ENCODE peak calls at places on chromosomes 12 and 14, in five cellular contexts. C is PC-3, L is MM.1S, T is fibroblast of pulmonary artery, X is cardiac fibroblast. Q is an unnamed sample.

GRCh38 chr12:57765003-57765697 is 1.7 kb downstream of the CYP27B1 start:
- DNase-seq in C (peak), L (peak), T (peak), X (peak), Q (no peak)

GRCh38 chr12:132550014-132550802 is 60.2 kb downstream of the LRCOL1 start:
- DNase-seq in C (no peak), L (no peak), T (no peak), X (peak), Q (no peak)

GRCh38 chr12:25840678-25841077 is 117.8 kb upstream of the RASSF8 start:
- DNase-seq in C (no peak), L (no peak), T (peak), X (no peak), Q (no peak)

GRCh38 chr12:96864335-96864734 is 42.7 kb upstream of the NEDD1 start:
- DNase-seq in C (no peak), L (no peak), T (no peak), X (no peak), Q (no peak)

GRCh38 chr12:91001306-91001705 is 3.5 kb downstream of the EPYC start:
- DNase-seq in C (no peak), L (no peak), T (no peak), X (no peak), Q (no peak)

GRCh38 chr14:95137804-95138167 is 19.5 kb downstream of the DICER1 start:
- DNase-seq in C (peak), L (no peak), T (peak), X (peak), Q (no peak)

GRCh38 chr14:23326491-23327332 is 5.5 kb downstream of the PABPN1 start:
- DNase-seq in C (no peak), L (peak), T (no peak), X (no peak), Q (no peak)

GRCh38 chr12:99914206-99914605 is 70.5 kb downstream of the ANKS1B start:
- DNase-seq in C (no peak), L (no peak), T (no peak), X (no peak), Q (no peak)

GRCh38 chr12:55973598-55974307 is at the start of gene RAB5B:
- DNase-seq in C (peak), L (peak), T (peak), X (peak), Q (peak)
- TF ChIP-seq CTCF in C (no peak), L (no peak), T (peak), X (peak), Q (no peak)

DNA sequence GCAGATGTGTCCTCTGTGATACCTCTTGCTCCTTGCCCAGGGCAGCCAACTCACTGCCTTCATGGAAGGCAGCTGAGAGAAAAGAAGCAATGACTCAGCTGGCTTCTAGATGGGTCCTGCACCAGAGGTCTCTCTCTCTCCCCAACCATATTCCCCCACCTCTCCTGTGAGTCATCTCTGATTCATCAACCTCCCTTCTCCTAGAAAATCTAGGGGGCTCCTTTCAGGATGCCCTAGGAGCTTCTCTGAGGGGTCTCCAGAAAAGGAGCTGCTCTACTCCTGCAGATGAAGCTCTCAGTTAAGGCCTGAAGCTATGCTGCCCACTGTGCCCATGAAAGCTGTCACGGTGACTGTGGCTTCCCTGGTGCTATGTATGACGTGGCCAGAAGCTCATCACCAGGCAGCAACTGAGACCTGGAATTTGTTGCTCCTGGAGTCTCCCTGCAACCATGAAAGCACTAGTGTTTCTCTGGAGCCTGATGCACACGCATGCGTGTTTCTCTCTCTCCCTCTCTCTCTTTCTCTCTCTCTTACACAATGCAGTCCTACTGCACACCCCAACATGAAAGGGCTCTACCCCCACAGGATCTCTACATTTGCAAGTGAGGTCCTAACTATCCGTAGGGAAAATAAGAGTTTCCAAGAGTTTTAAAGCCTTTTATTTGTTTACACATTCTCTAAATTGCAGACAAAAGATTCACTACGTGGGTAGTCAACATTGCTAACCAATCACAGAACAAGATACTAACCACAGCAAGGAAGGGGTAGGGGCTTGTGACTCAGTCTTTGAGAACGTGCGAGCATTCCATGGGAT is 285.3 kb downstream of the DPF3 start:
- DNase-seq in C (peak), L (no peak), T (peak), X (peak), Q (no peak)
- TF ChIP-seq CTCF in C (no peak), L (no peak), T (no peak), X (no peak), Q (no peak)

DNA sequence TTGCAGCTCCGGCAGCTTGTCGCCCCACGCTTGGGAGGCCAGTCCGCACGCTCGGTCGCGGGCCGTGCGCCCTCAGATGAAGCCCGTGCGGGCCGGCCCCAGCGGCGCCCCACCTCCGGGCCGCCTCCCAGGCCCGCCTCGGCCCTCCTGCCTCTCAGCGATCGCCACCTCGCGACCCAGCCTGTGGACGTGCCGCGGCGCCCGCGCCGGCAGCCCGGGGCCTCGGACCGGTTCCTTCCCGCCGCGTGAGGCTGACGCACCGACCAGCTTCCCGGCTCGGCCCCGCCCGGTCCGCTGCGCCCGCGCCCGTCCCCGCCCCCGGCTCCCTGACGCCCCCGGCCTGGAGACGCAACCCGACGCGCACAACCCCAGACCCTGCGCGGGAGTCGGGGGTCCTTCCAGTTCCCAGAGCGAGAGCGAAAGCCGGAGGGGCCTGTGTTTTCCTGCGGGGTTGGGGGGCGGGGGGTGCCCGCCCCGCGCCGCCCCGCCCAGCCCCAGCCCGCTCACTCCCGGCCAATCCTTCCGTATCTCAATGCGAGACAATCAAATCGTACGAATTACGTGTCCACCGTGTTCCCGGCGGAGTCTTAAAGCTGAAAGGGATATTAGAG is at the start of gene ERO1A:
- DNase-seq in C (peak), L (peak), T (peak), X (peak), Q (peak)
- TF ChIP-seq CTCF in C (no peak), L (no peak), T (no peak), X (no peak), Q (no peak)

DNA sequence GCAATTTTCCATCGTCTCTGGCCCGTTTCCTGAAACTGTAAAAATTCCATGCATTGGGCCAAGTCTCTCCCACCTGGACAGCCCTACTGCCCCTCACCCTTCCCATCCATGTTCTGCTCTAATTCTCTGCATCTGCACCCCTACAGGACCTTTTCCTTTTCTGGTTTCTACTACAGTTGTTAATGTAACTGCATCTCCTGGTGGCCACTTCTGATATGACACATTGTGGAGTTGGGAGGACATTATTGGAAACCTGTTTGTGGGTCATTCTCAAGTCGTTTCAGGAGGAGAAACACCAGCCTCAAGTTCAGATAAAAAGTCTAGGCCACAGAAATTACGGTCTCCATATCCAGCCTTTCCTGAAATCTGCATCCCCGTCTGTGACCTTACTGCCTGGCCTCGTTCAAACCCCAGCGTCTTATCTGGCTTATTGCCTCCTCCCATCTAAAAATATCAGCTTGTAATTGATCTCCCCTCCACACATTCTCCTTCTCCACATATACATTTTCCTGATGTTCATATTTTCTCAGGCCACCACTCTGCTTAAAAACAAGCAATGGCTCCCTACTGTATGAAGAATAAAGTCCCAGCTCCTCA is 37.6 kb downstream of the EMP1 start:
- DNase-seq in C (peak), L (peak), T (peak), X (peak), Q (peak)
- TF ChIP-seq CTCF in C (peak), L (peak), T (peak), X (peak), Q (peak)

DNA sequence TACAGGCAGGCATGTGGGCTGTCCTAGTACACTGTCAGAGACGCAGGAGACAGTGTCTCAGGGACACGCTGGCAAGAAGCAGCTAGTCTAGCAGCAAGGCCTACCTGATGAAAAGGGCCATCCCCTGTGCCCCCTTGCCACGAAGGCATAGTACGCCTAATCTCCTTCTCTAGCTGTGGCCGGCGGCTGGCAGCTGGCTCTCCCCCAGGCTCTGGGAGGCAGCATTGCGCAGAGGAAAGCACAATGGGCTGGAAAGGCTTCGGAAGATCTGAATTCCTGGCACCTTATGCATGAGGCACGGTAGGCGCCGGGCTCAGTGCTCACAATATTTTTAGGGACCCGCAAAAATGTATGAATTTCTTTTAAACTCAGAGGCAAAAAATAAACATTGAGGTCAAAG is 16.0 kb upstream of the PLEKHH1 start:
- DNase-seq in C (no peak), L (no peak), T (peak), X (peak), Q (no peak)
- TF ChIP-seq CTCF in C (peak), L (no peak), T (peak), X (no peak), Q (no peak)

GRCh38 chr12:107778383-107779015 is 4.0 kb downstream of the ASCL4 start:
- DNase-seq in C (no peak), L (no peak), T (no peak), X (no peak), Q (no peak)

GRCh38 chr12:107776171-107776570 is 1.7 kb downstream of the ASCL4 start:
- DNase-seq in C (no peak), L (no peak), T (no peak), X (no peak), Q (no peak)

GRCh38 chr12:107779077-107779840 is 4.8 kb downstream of the ASCL4 start:
- DNase-seq in C (no peak), L (peak), T (no peak), X (no peak), Q (no peak)

GRCh38 chr12:107774349-107775029 is at the start of gene ASCL4:
- DNase-seq in C (no peak), L (no peak), T (no peak), X (no peak), Q (no peak)

GRCh38 chr12:107775093-107775721 is 703 bp downstream of the ASCL4 start:
- DNase-seq in C (no peak), L (no peak), T (no peak), X (no peak), Q (peak)
- TF ChIP-seq CTCF in C (no peak), L (no peak), T (no peak), X (no peak), Q (peak)

GRCh38 chr14:25033358-25033757 is 16.6 kb downstream of the STXBP6 start:
- DNase-seq in C (no peak), L (no peak), T (no peak), X (no peak), Q (no peak)

GRCh38 chr14:25026476-25027137 is 23.3 kb downstream of the STXBP6 start:
- DNase-seq in C (no peak), L (peak), T (no peak), X (no peak), Q (no peak)

GRCh38 chr14:25037032-25037431 is 12.9 kb downstream of the STXBP6 start:
- DNase-seq in C (no peak), L (no peak), T (no peak), X (no peak), Q (no peak)

GRCh38 chr14:25034803-25035681 is 14.9 kb downstream of the STXBP6 start:
- DNase-seq in C (no peak), L (no peak), T (no peak), X (no peak), Q (no peak)

DNA sequence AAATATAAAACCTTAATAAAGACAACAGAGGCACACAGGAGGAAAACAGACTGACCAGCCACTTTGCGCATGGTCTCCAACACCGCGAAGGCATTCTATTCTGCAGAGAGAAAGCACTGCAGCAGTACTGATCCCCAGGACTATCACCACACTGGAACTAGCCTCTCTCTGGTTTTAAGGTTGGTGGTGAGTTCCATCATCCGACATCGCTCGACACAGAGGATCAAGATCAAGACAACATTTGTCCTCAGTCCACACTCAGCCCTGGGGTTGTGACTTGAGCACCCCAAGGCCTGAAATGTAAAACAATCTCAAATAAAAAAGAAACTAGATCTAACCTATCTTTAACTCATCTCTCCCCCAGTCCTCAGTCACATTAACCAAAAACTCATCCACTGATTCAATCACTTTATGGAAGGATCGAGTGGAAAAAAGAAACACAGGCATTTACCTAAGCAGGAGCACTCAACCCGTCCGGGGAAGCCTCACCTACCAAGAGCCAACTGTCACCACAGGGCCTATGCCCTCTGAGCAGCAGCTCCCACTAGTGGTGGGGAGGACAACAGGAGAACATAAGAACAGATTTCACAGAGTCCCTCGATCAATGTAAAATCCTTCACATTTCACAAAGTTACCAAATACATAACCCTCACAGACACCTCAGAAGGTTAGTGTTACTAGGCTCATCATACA is 17.7 kb downstream of the STXBP6 start:
- DNase-seq in C (no peak), L (peak), T (no peak), X (no peak), Q (no peak)
- TF ChIP-seq CTCF in C (peak), L (peak), T (peak), X (peak), Q (peak)

GRCh38 chr12:63079791-63080395 is 71.1 kb downstream of the AVPR1A start:
- DNase-seq in C (no peak), L (no peak), T (no peak), X (no peak), Q (no peak)
- TF ChIP-seq CTCF in C (no peak), L (no peak), T (no peak), X (no peak), Q (no peak)

DNA sequence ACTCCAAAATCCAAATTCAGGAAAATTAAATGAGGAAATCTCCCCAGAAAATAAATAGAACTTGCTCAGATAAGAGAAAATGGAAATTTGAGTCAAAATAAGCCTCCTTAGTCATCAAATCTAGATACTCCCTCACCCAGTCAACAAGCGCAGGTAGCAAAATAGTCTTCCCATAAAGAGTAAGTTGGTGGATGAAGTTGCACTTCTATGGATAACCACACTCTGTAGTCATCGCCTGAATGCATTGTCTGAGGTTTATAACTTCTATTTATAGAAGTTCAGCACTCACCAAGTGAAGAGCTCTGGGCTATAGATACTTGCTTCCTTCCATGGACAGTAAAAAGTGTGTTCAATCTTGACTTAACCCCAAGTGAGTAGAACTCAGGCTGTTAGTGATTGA is 386.8 kb downstream of the SYT1 start:
- DNase-seq in C (peak), L (no peak), T (no peak), X (no peak), Q (no peak)
- TF ChIP-seq CTCF in C (no peak), L (no peak), T (no peak), X (no peak), Q (no peak)

Q was measured in progenitor cell of endocrine pancreas.